ENCODE peak calls at places on chromosomes 11 and 22, in nine cellular contexts. One of them, this sample, is unnamed.

GRCh38 chr11:46294365-46295309 is 17.2 kb downstream of the CREB3L1 start:
- DNase-seq in DMS 273 treated with DMSO at 0.1 percent for 48 hours: no peak
- DNase-seq in kidney glomerular epithelial cell: no peak
- DNase-seq in EL: peak
- DNase-seq in CD4-positive, alpha-beta T cell: no peak
- DNase-seq in stimulated activated CD8-positive, alpha-beta memory T cell treated with anti-CD3 and anti-CD28 coated beads, Interleukin-7, amount 100 ng/mL, for 48 hours: no peak
- DNase-seq in naive B cell: no peak
- DNase-seq in NCI-H446: no peak
- DNase-seq in tibial artery: no peak
- DNase-seq in this sample: no peak

GRCh38 chr11:68825603-68826002 is 16.1 kb downstream of the CPT1A start:
- DNase-seq in DMS 273 treated with DMSO at 0.1 percent for 48 hours: no peak
- DNase-seq in kidney glomerular epithelial cell: no peak
- DNase-seq in EL: peak
- DNase-seq in CD4-positive, alpha-beta T cell: no peak
- DNase-seq in stimulated activated CD8-positive, alpha-beta memory T cell treated with anti-CD3 and anti-CD28 coated beads, Interleukin-7, amount 100 ng/mL, for 48 hours: peak
- DNase-seq in naive B cell: peak
- DNase-seq in NCI-H446: no peak
- DNase-seq in tibial artery: no peak
- DNase-seq in this sample: peak

GRCh38 chr11:2533642-2534115 is 88.9 kb downstream of the KCNQ1 start:
- DNase-seq in DMS 273 treated with DMSO at 0.1 percent for 48 hours: no peak
- DNase-seq in kidney glomerular epithelial cell: peak
- DNase-seq in EL: peak
- DNase-seq in CD4-positive, alpha-beta T cell: no peak
- DNase-seq in stimulated activated CD8-positive, alpha-beta memory T cell treated with anti-CD3 and anti-CD28 coated beads, Interleukin-7, amount 100 ng/mL, for 48 hours: peak
- DNase-seq in naive B cell: peak
- DNase-seq in NCI-H446: no peak
- DNase-seq in tibial artery: peak
- DNase-seq in this sample: peak

GRCh38 chr11:66022401-66023185 is 3.7 kb downstream of the CATSPER1 start:
- DNase-seq in DMS 273 treated with DMSO at 0.1 percent for 48 hours: no peak
- DNase-seq in kidney glomerular epithelial cell: peak
- DNase-seq in EL: peak
- DNase-seq in CD4-positive, alpha-beta T cell: peak
- DNase-seq in stimulated activated CD8-positive, alpha-beta memory T cell treated with anti-CD3 and anti-CD28 coated beads, Interleukin-7, amount 100 ng/mL, for 48 hours: peak
- DNase-seq in naive B cell: peak
- DNase-seq in NCI-H446: peak
- DNase-seq in tibial artery: peak
- DNase-seq in this sample: peak

GRCh38 chr11:121696177-121696863 is 243.6 kb upstream of the SORL1-AS1 start:
- DNase-seq in DMS 273 treated with DMSO at 0.1 percent for 48 hours: no peak
- DNase-seq in kidney glomerular epithelial cell: no peak
- DNase-seq in EL: no peak
- DNase-seq in CD4-positive, alpha-beta T cell: no peak
- DNase-seq in stimulated activated CD8-positive, alpha-beta memory T cell treated with anti-CD3 and anti-CD28 coated beads, Interleukin-7, amount 100 ng/mL, for 48 hours: no peak
- DNase-seq in naive B cell: no peak
- DNase-seq in NCI-H446: no peak
- DNase-seq in tibial artery: peak
- DNase-seq in this sample: no peak

GRCh38 chr11:119446871-119447663 is 24.1 kb upstream of the THY1 start:
- DNase-seq in DMS 273 treated with DMSO at 0.1 percent for 48 hours: no peak
- DNase-seq in kidney glomerular epithelial cell: no peak
- DNase-seq in EL: no peak
- DNase-seq in CD4-positive, alpha-beta T cell: no peak
- DNase-seq in stimulated activated CD8-positive, alpha-beta memory T cell treated with anti-CD3 and anti-CD28 coated beads, Interleukin-7, amount 100 ng/mL, for 48 hours: no peak
- DNase-seq in naive B cell: no peak
- DNase-seq in NCI-H446: no peak
- DNase-seq in tibial artery: no peak
- DNase-seq in this sample: no peak

GRCh38 chr22:32245042-32245441 is 10.1 kb downstream of the SLC5A4 start:
- DNase-seq in DMS 273 treated with DMSO at 0.1 percent for 48 hours: no peak
- DNase-seq in kidney glomerular epithelial cell: peak
- DNase-seq in EL: no peak
- DNase-seq in CD4-positive, alpha-beta T cell: no peak
- DNase-seq in stimulated activated CD8-positive, alpha-beta memory T cell treated with anti-CD3 and anti-CD28 coated beads, Interleukin-7, amount 100 ng/mL, for 48 hours: no peak
- DNase-seq in naive B cell: no peak
- DNase-seq in NCI-H446: no peak
- DNase-seq in tibial artery: no peak
- DNase-seq in this sample: no peak

GRCh38 chr11:14075118-14075601 is 112.6 kb downstream of the SPON1 start:
- DNase-seq in DMS 273 treated with DMSO at 0.1 percent for 48 hours: no peak
- DNase-seq in kidney glomerular epithelial cell: peak
- DNase-seq in EL: no peak
- DNase-seq in CD4-positive, alpha-beta T cell: peak
- DNase-seq in stimulated activated CD8-positive, alpha-beta memory T cell treated with anti-CD3 and anti-CD28 coated beads, Interleukin-7, amount 100 ng/mL, for 48 hours: peak
- DNase-seq in naive B cell: no peak
- DNase-seq in NCI-H446: no peak
- DNase-seq in tibial artery: no peak
- DNase-seq in this sample: peak

GRCh38 chr11:7527029-7527428 is 13.2 kb downstream of the PPFIBP2 start:
- DNase-seq in DMS 273 treated with DMSO at 0.1 percent for 48 hours: no peak
- DNase-seq in kidney glomerular epithelial cell: no peak
- DNase-seq in EL: no peak
- DNase-seq in CD4-positive, alpha-beta T cell: no peak
- DNase-seq in stimulated activated CD8-positive, alpha-beta memory T cell treated with anti-CD3 and anti-CD28 coated beads, Interleukin-7, amount 100 ng/mL, for 48 hours: peak
- DNase-seq in naive B cell: no peak
- DNase-seq in NCI-H446: no peak
- DNase-seq in tibial artery: no peak
- DNase-seq in this sample: peak

GRCh38 chr11:77590194-77590591 is 440 bp downstream of the AQP11 start:
- DNase-seq in DMS 273 treated with DMSO at 0.1 percent for 48 hours: no peak
- DNase-seq in kidney glomerular epithelial cell: peak
- DNase-seq in EL: peak
- DNase-seq in CD4-positive, alpha-beta T cell: no peak
- DNase-seq in stimulated activated CD8-positive, alpha-beta memory T cell treated with anti-CD3 and anti-CD28 coated beads, Interleukin-7, amount 100 ng/mL, for 48 hours: no peak
- DNase-seq in naive B cell: no peak
- DNase-seq in NCI-H446: peak
- DNase-seq in tibial artery: peak
- DNase-seq in this sample: no peak

GRCh38 chr11:105265859-105266258 is 126.3 kb upstream of the CARD18 start:
- DNase-seq in DMS 273 treated with DMSO at 0.1 percent for 48 hours: no peak
- DNase-seq in kidney glomerular epithelial cell: no peak
- DNase-seq in EL: peak
- DNase-seq in CD4-positive, alpha-beta T cell: no peak
- DNase-seq in stimulated activated CD8-positive, alpha-beta memory T cell treated with anti-CD3 and anti-CD28 coated beads, Interleukin-7, amount 100 ng/mL, for 48 hours: no peak
- DNase-seq in naive B cell: no peak
- DNase-seq in NCI-H446: no peak
- DNase-seq in tibial artery: no peak
- DNase-seq in this sample: no peak

GRCh38 chr22:49049691-49050090 is 778.0 kb downstream of the BRD1 start:
- DNase-seq in DMS 273 treated with DMSO at 0.1 percent for 48 hours: no peak
- DNase-seq in kidney glomerular epithelial cell: no peak
- DNase-seq in EL: no peak
- DNase-seq in CD4-positive, alpha-beta T cell: no peak
- DNase-seq in stimulated activated CD8-positive, alpha-beta memory T cell treated with anti-CD3 and anti-CD28 coated beads, Interleukin-7, amount 100 ng/mL, for 48 hours: no peak
- DNase-seq in naive B cell: no peak
- DNase-seq in NCI-H446: no peak
- DNase-seq in tibial artery: peak
- DNase-seq in this sample: no peak

GRCh38 chr11:26065944-26066343 is 266.0 kb upstream of the ANO3 start:
- DNase-seq in DMS 273 treated with DMSO at 0.1 percent for 48 hours: no peak
- DNase-seq in kidney glomerular epithelial cell: no peak
- DNase-seq in EL: no peak
- DNase-seq in CD4-positive, alpha-beta T cell: no peak
- DNase-seq in stimulated activated CD8-positive, alpha-beta memory T cell treated with anti-CD3 and anti-CD28 coated beads, Interleukin-7, amount 100 ng/mL, for 48 hours: no peak
- DNase-seq in naive B cell: no peak
- DNase-seq in NCI-H446: no peak
- DNase-seq in tibial artery: no peak
- DNase-seq in this sample: no peak

GRCh38 chr22:29635734-29636357 is 32.4 kb downstream of the NF2 start:
- DNase-seq in DMS 273 treated with DMSO at 0.1 percent for 48 hours: peak
- DNase-seq in kidney glomerular epithelial cell: peak
- DNase-seq in EL: peak
- DNase-seq in CD4-positive, alpha-beta T cell: no peak
- DNase-seq in stimulated activated CD8-positive, alpha-beta memory T cell treated with anti-CD3 and anti-CD28 coated beads, Interleukin-7, amount 100 ng/mL, for 48 hours: no peak
- DNase-seq in naive B cell: peak
- DNase-seq in NCI-H446: peak
- DNase-seq in tibial artery: no peak
- DNase-seq in this sample: peak

GRCh38 chr11:69644071-69644961 is 3.4 kb downstream of the CCND1 start:
- DNase-seq in DMS 273 treated with DMSO at 0.1 percent for 48 hours: no peak
- DNase-seq in kidney glomerular epithelial cell: peak
- DNase-seq in EL: peak
- DNase-seq in CD4-positive, alpha-beta T cell: no peak
- DNase-seq in stimulated activated CD8-positive, alpha-beta memory T cell treated with anti-CD3 and anti-CD28 coated beads, Interleukin-7, amount 100 ng/mL, for 48 hours: no peak
- DNase-seq in naive B cell: no peak
- DNase-seq in NCI-H446: no peak
- DNase-seq in tibial artery: peak
- DNase-seq in this sample: no peak

GRCh38 chr11:115886111-115886733 is 382.0 kb upstream of the CADM1 start:
- DNase-seq in DMS 273 treated with DMSO at 0.1 percent for 48 hours: no peak
- DNase-seq in kidney glomerular epithelial cell: no peak
- DNase-seq in EL: no peak
- DNase-seq in CD4-positive, alpha-beta T cell: no peak
- DNase-seq in stimulated activated CD8-positive, alpha-beta memory T cell treated with anti-CD3 and anti-CD28 coated beads, Interleukin-7, amount 100 ng/mL, for 48 hours: no peak
- DNase-seq in naive B cell: no peak
- DNase-seq in NCI-H446: no peak
- DNase-seq in tibial artery: no peak
- DNase-seq in this sample: no peak

GRCh38 chr11:70782401-70782913 is 384.1 kb downstream of the CTTN start:
- DNase-seq in DMS 273 treated with DMSO at 0.1 percent for 48 hours: no peak
- DNase-seq in kidney glomerular epithelial cell: no peak
- DNase-seq in EL: no peak
- DNase-seq in CD4-positive, alpha-beta T cell: no peak
- DNase-seq in stimulated activated CD8-positive, alpha-beta memory T cell treated with anti-CD3 and anti-CD28 coated beads, Interleukin-7, amount 100 ng/mL, for 48 hours: no peak
- DNase-seq in naive B cell: no peak
- DNase-seq in NCI-H446: no peak
- DNase-seq in tibial artery: no peak
- DNase-seq in this sample: no peak

GRCh38 chr22:31272522-31273446 is 19.5 kb downstream of the PIK3IP1 start:
- DNase-seq in DMS 273 treated with DMSO at 0.1 percent for 48 hours: no peak
- DNase-seq in kidney glomerular epithelial cell: peak
- DNase-seq in EL: peak
- DNase-seq in CD4-positive, alpha-beta T cell: no peak
- DNase-seq in stimulated activated CD8-positive, alpha-beta memory T cell treated with anti-CD3 and anti-CD28 coated beads, Interleukin-7, amount 100 ng/mL, for 48 hours: no peak
- DNase-seq in naive B cell: peak
- DNase-seq in NCI-H446: peak
- DNase-seq in tibial artery: peak
- DNase-seq in this sample: peak

GRCh38 chr11:11149671-11150459 is 203.2 kb downstream of the CSNK2A3 start:
- DNase-seq in DMS 273 treated with DMSO at 0.1 percent for 48 hours: no peak
- DNase-seq in kidney glomerular epithelial cell: no peak
- DNase-seq in EL: no peak
- DNase-seq in CD4-positive, alpha-beta T cell: peak
- DNase-seq in stimulated activated CD8-positive, alpha-beta memory T cell treated with anti-CD3 and anti-CD28 coated beads, Interleukin-7, amount 100 ng/mL, for 48 hours: no peak
- DNase-seq in naive B cell: no peak
- DNase-seq in NCI-H446: no peak
- DNase-seq in tibial artery: no peak
- DNase-seq in this sample: peak

GRCh38 chr11:55607545-55607944 is at the start of gene OR4C11:
- DNase-seq in DMS 273 treated with DMSO at 0.1 percent for 48 hours: no peak
- DNase-seq in kidney glomerular epithelial cell: no peak
- DNase-seq in EL: no peak
- DNase-seq in CD4-positive, alpha-beta T cell: no peak
- DNase-seq in stimulated activated CD8-positive, alpha-beta memory T cell treated with anti-CD3 and anti-CD28 coated beads, Interleukin-7, amount 100 ng/mL, for 48 hours: no peak
- DNase-seq in naive B cell: no peak
- DNase-seq in NCI-H446: no peak
- DNase-seq in tibial artery: no peak
- DNase-seq in this sample: no peak

GRCh38 chr11:46461461-46461927 is 69.9 kb upstream of the CHRM4 start:
- DNase-seq in DMS 273 treated with DMSO at 0.1 percent for 48 hours: no peak
- DNase-seq in kidney glomerular epithelial cell: no peak
- DNase-seq in EL: peak
- DNase-seq in CD4-positive, alpha-beta T cell: no peak
- DNase-seq in stimulated activated CD8-positive, alpha-beta memory T cell treated with anti-CD3 and anti-CD28 coated beads, Interleukin-7, amount 100 ng/mL, for 48 hours: no peak
- DNase-seq in naive B cell: no peak
- DNase-seq in NCI-H446: no peak
- DNase-seq in tibial artery: no peak
- DNase-seq in this sample: no peak

GRCh38 chr11:134046681-134047449 is 22.0 kb upstream of the JAM3 start:
- DNase-seq in DMS 273 treated with DMSO at 0.1 percent for 48 hours: no peak
- DNase-seq in kidney glomerular epithelial cell: no peak
- DNase-seq in EL: no peak
- DNase-seq in CD4-positive, alpha-beta T cell: no peak
- DNase-seq in stimulated activated CD8-positive, alpha-beta memory T cell treated with anti-CD3 and anti-CD28 coated beads, Interleukin-7, amount 100 ng/mL, for 48 hours: no peak
- DNase-seq in naive B cell: no peak
- DNase-seq in NCI-H446: no peak
- DNase-seq in tibial artery: peak
- DNase-seq in this sample: no peak

GRCh38 chr11:47004595-47005033 is 68.1 kb downstream of the CSTPP1 start:
- DNase-seq in DMS 273 treated with DMSO at 0.1 percent for 48 hours: no peak
- DNase-seq in kidney glomerular epithelial cell: peak
- DNase-seq in EL: peak
- DNase-seq in CD4-positive, alpha-beta T cell: no peak
- DNase-seq in stimulated activated CD8-positive, alpha-beta memory T cell treated with anti-CD3 and anti-CD28 coated beads, Interleukin-7, amount 100 ng/mL, for 48 hours: no peak
- DNase-seq in naive B cell: no peak
- DNase-seq in NCI-H446: peak
- DNase-seq in tibial artery: peak
- DNase-seq in this sample: no peak

GRCh38 chr22:42959472-42960145 is 55.3 kb downstream of the PACSIN2 start:
- DNase-seq in DMS 273 treated with DMSO at 0.1 percent for 48 hours: no peak
- DNase-seq in kidney glomerular epithelial cell: peak
- DNase-seq in EL: peak
- DNase-seq in CD4-positive, alpha-beta T cell: no peak
- DNase-seq in stimulated activated CD8-positive, alpha-beta memory T cell treated with anti-CD3 and anti-CD28 coated beads, Interleukin-7, amount 100 ng/mL, for 48 hours: no peak
- DNase-seq in naive B cell: no peak
- DNase-seq in NCI-H446: no peak
- DNase-seq in tibial artery: peak
- DNase-seq in this sample: no peak

GRCh38 chr11:66002648-66003225 is 434 bp downstream of the BANF1 start:
- DNase-seq in DMS 273 treated with DMSO at 0.1 percent for 48 hours: peak
- DNase-seq in kidney glomerular epithelial cell: no peak
- DNase-seq in EL: no peak
- DNase-seq in CD4-positive, alpha-beta T cell: no peak
- DNase-seq in stimulated activated CD8-positive, alpha-beta memory T cell treated with anti-CD3 and anti-CD28 coated beads, Interleukin-7, amount 100 ng/mL, for 48 hours: no peak
- DNase-seq in naive B cell: no peak
- DNase-seq in NCI-H446: no peak
- DNase-seq in tibial artery: peak
- DNase-seq in this sample: no peak

GRCh38 chr22:36191106-36191836 is 10.3 kb downstream of the APOL4 start:
- DNase-seq in DMS 273 treated with DMSO at 0.1 percent for 48 hours: no peak
- DNase-seq in kidney glomerular epithelial cell: no peak
- DNase-seq in EL: peak
- DNase-seq in CD4-positive, alpha-beta T cell: no peak
- DNase-seq in stimulated activated CD8-positive, alpha-beta memory T cell treated with anti-CD3 and anti-CD28 coated beads, Interleukin-7, amount 100 ng/mL, for 48 hours: no peak
- DNase-seq in naive B cell: no peak
- DNase-seq in NCI-H446: no peak
- DNase-seq in tibial artery: peak
- DNase-seq in this sample: no peak

GRCh38 chr11:94762208-94762607 is 5.9 kb upstream of the AMOTL1 start:
- DNase-seq in DMS 273 treated with DMSO at 0.1 percent for 48 hours: no peak
- DNase-seq in kidney glomerular epithelial cell: peak
- DNase-seq in EL: peak
- DNase-seq in CD4-positive, alpha-beta T cell: no peak
- DNase-seq in stimulated activated CD8-positive, alpha-beta memory T cell treated with anti-CD3 and anti-CD28 coated beads, Interleukin-7, amount 100 ng/mL, for 48 hours: no peak
- DNase-seq in naive B cell: no peak
- DNase-seq in NCI-H446: no peak
- DNase-seq in tibial artery: no peak
- DNase-seq in this sample: no peak

GRCh38 chr11:123775274-123775673 is 21.0 kb upstream of the OR6X1 start:
- DNase-seq in DMS 273 treated with DMSO at 0.1 percent for 48 hours: no peak
- DNase-seq in kidney glomerular epithelial cell: no peak
- DNase-seq in EL: no peak
- DNase-seq in CD4-positive, alpha-beta T cell: no peak
- DNase-seq in stimulated activated CD8-positive, alpha-beta memory T cell treated with anti-CD3 and anti-CD28 coated beads, Interleukin-7, amount 100 ng/mL, for 48 hours: no peak
- DNase-seq in naive B cell: no peak
- DNase-seq in NCI-H446: no peak
- DNase-seq in tibial artery: no peak
- DNase-seq in this sample: no peak